ENCODE peak calls at places on chromosomes 1 and 21, in ten cellular contexts. One of them, this sample, is unnamed.

GRCh38 chr1:111989531-111990025 is at the start of gene KCND3:
- DNase-seq in RWPE1: peak; percentile 14
- DNase-seq in sigmoid colon: no peak
- DNase-seq in cardiac muscle cell: peak; percentile 40
- DNase-seq in esophagus squamous epithelium: no peak
- DNase-seq in mammary epithelial cell: peak; percentile 18
- DNase-seq in heart left ventricle: peak; percentile 67
- DNase-seq in hepatocyte: peak; percentile 58
- DNase-seq in adrenal gland: peak; percentile 17
- DNase-seq in CD8-positive, alpha-beta T cell: no peak
- DNase-seq in this sample: no peak

GRCh38 chr1:113905435-113905861 is 322 bp downstream of the DCLRE1B start:
- DNase-seq in RWPE1: peak; percentile 30
- DNase-seq in sigmoid colon: peak; percentile 77
- DNase-seq in cardiac muscle cell: no peak
- DNase-seq in esophagus squamous epithelium: no peak
- DNase-seq in mammary epithelial cell: peak; percentile 26
- DNase-seq in heart left ventricle: peak; percentile 62
- DNase-seq in hepatocyte: peak; percentile 34
- DNase-seq in adrenal gland: no peak
- DNase-seq in CD8-positive, alpha-beta T cell: no peak
- DNase-seq in this sample: no peak

GRCh38 chr1:41241748-41242644 is at the start of gene SCMH1:
- DNase-seq in RWPE1: peak; percentile 57
- DNase-seq in sigmoid colon: peak; percentile 72
- DNase-seq in cardiac muscle cell: peak; percentile 60
- DNase-seq in esophagus squamous epithelium: no peak
- DNase-seq in mammary epithelial cell: peak; percentile 25
- DNase-seq in heart left ventricle: peak; percentile 79
- DNase-seq in hepatocyte: peak; percentile 84
- DNase-seq in adrenal gland: peak; percentile 46
- DNase-seq in CD8-positive, alpha-beta T cell: peak; percentile 77
- DNase-seq in this sample: no peak

GRCh38 chr1:3910769-3911520 is 10.9 kb upstream of the C1orf174 start:
- DNase-seq in RWPE1: peak; percentile 80
- DNase-seq in sigmoid colon: no peak
- DNase-seq in cardiac muscle cell: peak; percentile 58
- DNase-seq in esophagus squamous epithelium: no peak
- DNase-seq in mammary epithelial cell: peak; percentile 52
- DNase-seq in heart left ventricle: peak; percentile 83
- DNase-seq in hepatocyte: peak; percentile 92
- DNase-seq in adrenal gland: peak; percentile 59
- DNase-seq in CD8-positive, alpha-beta T cell: peak; percentile 85
- DNase-seq in this sample: peak; percentile 34

GRCh38 chr1:92965003-92965402 is 3.7 kb upstream of the DIPK1A start:
- DNase-seq in RWPE1: no peak
- DNase-seq in sigmoid colon: no peak
- DNase-seq in cardiac muscle cell: no peak
- DNase-seq in esophagus squamous epithelium: no peak
- DNase-seq in mammary epithelial cell: no peak
- DNase-seq in heart left ventricle: no peak
- DNase-seq in hepatocyte: no peak
- DNase-seq in adrenal gland: no peak
- DNase-seq in CD8-positive, alpha-beta T cell: peak; percentile 74
- DNase-seq in this sample: no peak

GRCh38 chr1:206924549-206925115 is 2.9 kb upstream of the FCMR start:
- DNase-seq in RWPE1: no peak
- DNase-seq in sigmoid colon: no peak
- DNase-seq in cardiac muscle cell: no peak
- DNase-seq in esophagus squamous epithelium: no peak
- DNase-seq in mammary epithelial cell: no peak
- DNase-seq in heart left ventricle: no peak
- DNase-seq in hepatocyte: no peak
- DNase-seq in adrenal gland: no peak
- DNase-seq in CD8-positive, alpha-beta T cell: no peak
- DNase-seq in this sample: no peak

GRCh38 chr1:202135221-202135721 is 9.3 kb downstream of the ARL8A start:
- DNase-seq in RWPE1: peak; percentile 94
- DNase-seq in sigmoid colon: peak; percentile 81
- DNase-seq in cardiac muscle cell: peak; percentile 75
- DNase-seq in esophagus squamous epithelium: no peak
- DNase-seq in mammary epithelial cell: peak; percentile 39
- DNase-seq in heart left ventricle: no peak
- DNase-seq in hepatocyte: peak; percentile 84
- DNase-seq in adrenal gland: peak; percentile 59
- DNase-seq in CD8-positive, alpha-beta T cell: peak; percentile 71
- DNase-seq in this sample: peak; percentile 56

GRCh38 chr21:46299167-46299566 is 13.0 kb downstream of the YBEY start:
- DNase-seq in RWPE1: no peak
- DNase-seq in sigmoid colon: no peak
- DNase-seq in cardiac muscle cell: no peak
- DNase-seq in esophagus squamous epithelium: no peak
- DNase-seq in mammary epithelial cell: no peak
- DNase-seq in heart left ventricle: no peak
- DNase-seq in hepatocyte: no peak
- DNase-seq in adrenal gland: no peak
- DNase-seq in CD8-positive, alpha-beta T cell: no peak
- DNase-seq in this sample: no peak

GRCh38 chr1:21935891-21936365 is 1.2 kb downstream of the HSPG2 start:
- DNase-seq in RWPE1: no peak
- DNase-seq in sigmoid colon: peak; percentile 72
- DNase-seq in cardiac muscle cell: no peak
- DNase-seq in esophagus squamous epithelium: no peak
- DNase-seq in mammary epithelial cell: peak; percentile 76
- DNase-seq in heart left ventricle: no peak
- DNase-seq in hepatocyte: peak; percentile 81
- DNase-seq in adrenal gland: peak; percentile 41
- DNase-seq in CD8-positive, alpha-beta T cell: no peak
- DNase-seq in this sample: no peak

GRCh38 chr1:21937034-21937371 is at the start of gene HSPG2:
- DNase-seq in RWPE1: no peak
- DNase-seq in sigmoid colon: no peak
- DNase-seq in cardiac muscle cell: no peak
- DNase-seq in esophagus squamous epithelium: no peak
- DNase-seq in mammary epithelial cell: no peak
- DNase-seq in heart left ventricle: no peak
- DNase-seq in hepatocyte: no peak
- DNase-seq in adrenal gland: no peak
- DNase-seq in CD8-positive, alpha-beta T cell: no peak
- DNase-seq in this sample: no peak

GRCh38 chr1:21935393-21935804 is 1.7 kb downstream of the HSPG2 start:
- DNase-seq in RWPE1: no peak
- DNase-seq in sigmoid colon: no peak
- DNase-seq in cardiac muscle cell: no peak
- DNase-seq in esophagus squamous epithelium: no peak
- DNase-seq in mammary epithelial cell: peak; percentile 25
- DNase-seq in heart left ventricle: no peak
- DNase-seq in hepatocyte: no peak
- DNase-seq in adrenal gland: no peak
- DNase-seq in CD8-positive, alpha-beta T cell: no peak
- DNase-seq in this sample: no peak

GRCh38 chr1:21937372-21938121 is 437 bp upstream of the HSPG2 start:
- DNase-seq in RWPE1: peak; percentile 74
- DNase-seq in sigmoid colon: peak; percentile 94
- DNase-seq in cardiac muscle cell: peak; percentile 92
- DNase-seq in esophagus squamous epithelium: no peak
- DNase-seq in mammary epithelial cell: peak; percentile 79
- DNase-seq in heart left ventricle: peak; percentile 94
- DNase-seq in hepatocyte: peak; percentile 96
- DNase-seq in adrenal gland: peak; percentile 79
- DNase-seq in CD8-positive, alpha-beta T cell: peak; percentile 80
- DNase-seq in this sample: peak; percentile 74

DNA sequence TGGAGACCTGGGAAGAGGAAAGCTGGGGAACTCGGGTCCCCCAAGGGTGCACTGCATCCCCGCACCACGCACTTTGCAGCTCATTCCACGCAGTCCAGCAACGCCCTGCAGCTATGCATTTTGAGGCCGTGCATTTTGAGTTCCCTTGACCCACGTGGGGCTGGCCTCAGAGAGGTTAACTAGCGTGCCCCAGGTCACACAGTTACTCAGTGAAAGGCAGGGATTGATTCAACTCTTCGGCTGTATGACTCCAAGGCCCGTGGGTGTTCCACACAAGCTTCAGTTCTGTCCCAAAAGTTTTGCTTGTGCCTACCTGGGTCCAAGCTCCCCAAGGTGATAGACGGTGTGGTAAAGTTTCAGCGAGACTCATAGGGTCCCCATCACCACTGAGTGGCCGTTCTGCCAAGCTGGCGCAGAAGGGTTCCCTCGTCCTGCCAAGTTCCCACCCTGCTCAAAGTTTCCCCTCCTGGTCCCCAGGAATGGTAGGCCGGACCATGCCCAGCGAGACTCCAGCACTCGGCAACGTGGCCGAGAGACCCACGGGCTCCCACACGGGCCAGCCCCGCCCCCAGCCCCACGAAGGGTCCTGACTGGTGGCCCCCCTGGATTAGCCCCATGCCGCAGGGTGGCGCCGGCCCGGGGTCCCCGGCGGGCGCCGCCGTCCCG is 611 bp downstream of the HSPG2 start:
- DNase-seq in RWPE1: no peak
- DNase-seq in sigmoid colon: peak; percentile 73
- DNase-seq in cardiac muscle cell: no peak
- DNase-seq in esophagus squamous epithelium: no peak
- DNase-seq in mammary epithelial cell: peak; percentile 35
- DNase-seq in heart left ventricle: no peak
- DNase-seq in hepatocyte: no peak
- DNase-seq in adrenal gland: no peak
- DNase-seq in CD8-positive, alpha-beta T cell: no peak
- DNase-seq in this sample: peak; percentile 8
- H3K27ac ChIP-seq in RWPE1: peak overlapping the region; percentile 96
- H3K27ac ChIP-seq in sigmoid colon: peak overlapping the region; percentile 99
- H3K27ac ChIP-seq in cardiac muscle cell: peak overlapping the region; percentile 58
- H3K27ac ChIP-seq in esophagus squamous epithelium: peak overlapping the region; percentile 97
- H3K27ac ChIP-seq in mammary epithelial cell: peak overlapping the region; percentile 51
- H3K27ac ChIP-seq in heart left ventricle: peak overlapping the region; percentile 93
- H3K27ac ChIP-seq in hepatocyte: peak overlapping the region; percentile 98
- H3K27ac ChIP-seq in adrenal gland: peak overlapping the region; percentile 98
- H3K27ac ChIP-seq in CD8-positive, alpha-beta T cell: no peak overlapping the region
- H3K27ac ChIP-seq in this sample: peak overlapping the region; percentile 58

DNA sequence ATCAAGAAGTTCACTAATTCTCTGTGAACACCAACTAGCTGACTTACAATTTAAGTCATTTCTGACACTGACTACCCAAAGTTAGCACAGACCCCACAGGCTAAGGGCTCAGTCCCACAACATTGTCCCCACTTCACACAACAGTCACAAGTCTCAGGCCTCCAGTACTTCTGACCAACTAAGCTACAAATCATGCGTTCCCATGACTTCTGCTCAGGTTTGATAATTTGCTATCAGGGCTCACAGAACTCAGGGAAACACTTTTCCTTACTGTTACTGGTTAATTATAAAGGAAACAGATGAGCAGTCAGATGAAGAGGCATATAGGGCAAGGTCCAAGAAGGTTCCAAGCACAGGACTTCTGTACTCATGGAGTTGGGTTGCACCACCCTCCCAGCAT is 151.1 kb upstream of the TNR start:
- DNase-seq in RWPE1: no peak
- DNase-seq in sigmoid colon: no peak
- DNase-seq in cardiac muscle cell: no peak
- DNase-seq in esophagus squamous epithelium: no peak
- DNase-seq in mammary epithelial cell: no peak
- DNase-seq in heart left ventricle: no peak
- DNase-seq in hepatocyte: no peak
- DNase-seq in adrenal gland: no peak
- DNase-seq in CD8-positive, alpha-beta T cell: no peak
- DNase-seq in this sample: no peak
- H3K27ac ChIP-seq in RWPE1: no peak overlapping the region
- H3K27ac ChIP-seq in sigmoid colon: no peak overlapping the region
- H3K27ac ChIP-seq in cardiac muscle cell: no peak overlapping the region
- H3K27ac ChIP-seq in esophagus squamous epithelium: no peak overlapping the region
- H3K27ac ChIP-seq in mammary epithelial cell: no peak overlapping the region
- H3K27ac ChIP-seq in heart left ventricle: no peak overlapping the region
- H3K27ac ChIP-seq in hepatocyte: peak overlapping the region; percentile 47
- H3K27ac ChIP-seq in adrenal gland: no peak overlapping the region
- H3K27ac ChIP-seq in CD8-positive, alpha-beta T cell: no peak overlapping the region
- H3K27ac ChIP-seq in this sample: no peak overlapping the region

GRCh38 chr1:232144696-232145230 is 485.2 kb downstream of the SIPA1L2 start:
- DNase-seq in RWPE1: no peak
- DNase-seq in sigmoid colon: no peak
- DNase-seq in cardiac muscle cell: no peak
- DNase-seq in esophagus squamous epithelium: no peak
- DNase-seq in mammary epithelial cell: no peak
- DNase-seq in heart left ventricle: no peak
- DNase-seq in hepatocyte: no peak
- DNase-seq in adrenal gland: no peak
- DNase-seq in CD8-positive, alpha-beta T cell: no peak
- DNase-seq in this sample: no peak

GRCh38 chr1:232145768-232146167 is 484.2 kb downstream of the SIPA1L2 start:
- DNase-seq in RWPE1: no peak
- DNase-seq in sigmoid colon: no peak
- DNase-seq in cardiac muscle cell: no peak
- DNase-seq in esophagus squamous epithelium: no peak
- DNase-seq in mammary epithelial cell: no peak
- DNase-seq in heart left ventricle: no peak
- DNase-seq in hepatocyte: no peak
- DNase-seq in adrenal gland: no peak
- DNase-seq in CD8-positive, alpha-beta T cell: no peak
- DNase-seq in this sample: no peak

GRCh38 chr1:232140419-232141166 is 489.3 kb downstream of the SIPA1L2 start:
- DNase-seq in RWPE1: no peak
- DNase-seq in sigmoid colon: no peak
- DNase-seq in cardiac muscle cell: no peak
- DNase-seq in esophagus squamous epithelium: no peak
- DNase-seq in mammary epithelial cell: no peak
- DNase-seq in heart left ventricle: no peak
- DNase-seq in hepatocyte: no peak
- DNase-seq in adrenal gland: no peak
- DNase-seq in CD8-positive, alpha-beta T cell: no peak
- DNase-seq in this sample: no peak

GRCh38 chr1:232143315-232143886 is 486.5 kb downstream of the SIPA1L2 start:
- DNase-seq in RWPE1: no peak
- DNase-seq in sigmoid colon: no peak
- DNase-seq in cardiac muscle cell: no peak
- DNase-seq in esophagus squamous epithelium: no peak
- DNase-seq in mammary epithelial cell: no peak
- DNase-seq in heart left ventricle: no peak
- DNase-seq in hepatocyte: no peak
- DNase-seq in adrenal gland: no peak
- DNase-seq in CD8-positive, alpha-beta T cell: no peak
- DNase-seq in this sample: no peak

DNA sequence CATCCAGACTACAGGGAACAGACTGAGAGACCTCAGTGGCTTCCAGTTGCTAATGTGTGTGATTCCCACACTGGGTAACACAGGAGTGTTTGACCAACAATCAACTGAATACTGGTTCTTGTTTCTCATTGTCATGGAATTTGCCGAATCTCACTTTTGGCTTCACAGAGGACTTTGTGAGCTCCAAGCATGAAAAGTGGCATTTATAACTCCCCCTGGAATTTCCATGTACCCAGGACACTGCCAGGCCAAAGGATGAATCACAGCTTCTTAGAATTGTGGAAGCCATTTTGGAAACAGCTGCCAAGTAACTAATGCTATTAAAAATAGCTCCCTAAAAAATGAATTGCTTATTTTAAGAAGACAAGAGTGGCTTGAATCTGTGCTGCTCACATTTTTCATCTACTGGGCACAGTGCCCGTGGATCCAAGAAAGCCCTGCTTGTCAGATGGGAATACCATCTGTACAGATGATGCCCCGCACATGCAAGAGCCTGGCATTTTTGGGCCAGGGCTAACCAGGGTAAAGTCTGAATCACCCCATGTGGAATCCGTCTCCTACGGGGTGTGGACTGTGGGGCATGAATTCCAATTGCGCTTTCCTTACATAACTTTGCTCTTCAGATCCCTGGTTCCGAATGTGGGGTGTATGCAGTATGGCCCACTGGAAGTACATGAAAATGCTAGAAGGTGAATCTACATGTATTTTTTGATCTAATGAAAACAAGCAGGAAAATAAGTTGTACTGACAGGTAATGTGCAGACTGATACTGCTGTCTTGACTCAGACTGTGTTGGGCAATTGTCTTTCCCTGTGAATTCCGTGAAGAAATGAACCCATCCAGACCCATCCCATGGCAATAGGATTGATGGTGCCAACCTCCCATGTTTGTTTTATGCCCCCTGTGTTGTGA is 487.3 kb downstream of the SIPA1L2 start:
- DNase-seq in RWPE1: peak; percentile 74
- DNase-seq in sigmoid colon: peak; percentile 92
- DNase-seq in cardiac muscle cell: peak; percentile 71
- DNase-seq in esophagus squamous epithelium: no peak
- DNase-seq in mammary epithelial cell: peak; percentile 94
- DNase-seq in heart left ventricle: no peak
- DNase-seq in hepatocyte: no peak
- DNase-seq in adrenal gland: peak; percentile 78
- DNase-seq in CD8-positive, alpha-beta T cell: no peak
- DNase-seq in this sample: no peak
- H3K27ac ChIP-seq in RWPE1: peak overlapping the region; percentile 92
- H3K27ac ChIP-seq in sigmoid colon: peak overlapping the region; percentile 72
- H3K27ac ChIP-seq in cardiac muscle cell: peak overlapping the region; percentile 42
- H3K27ac ChIP-seq in esophagus squamous epithelium: peak overlapping the region; percentile 68
- H3K27ac ChIP-seq in mammary epithelial cell: peak overlapping the region; percentile 88
- H3K27ac ChIP-seq in heart left ventricle: peak overlapping the region; percentile 50
- H3K27ac ChIP-seq in hepatocyte: peak overlapping the region; percentile 19
- H3K27ac ChIP-seq in adrenal gland: peak overlapping the region; percentile 55
- H3K27ac ChIP-seq in CD8-positive, alpha-beta T cell: no peak overlapping the region
- H3K27ac ChIP-seq in this sample: no peak overlapping the region

DNA sequence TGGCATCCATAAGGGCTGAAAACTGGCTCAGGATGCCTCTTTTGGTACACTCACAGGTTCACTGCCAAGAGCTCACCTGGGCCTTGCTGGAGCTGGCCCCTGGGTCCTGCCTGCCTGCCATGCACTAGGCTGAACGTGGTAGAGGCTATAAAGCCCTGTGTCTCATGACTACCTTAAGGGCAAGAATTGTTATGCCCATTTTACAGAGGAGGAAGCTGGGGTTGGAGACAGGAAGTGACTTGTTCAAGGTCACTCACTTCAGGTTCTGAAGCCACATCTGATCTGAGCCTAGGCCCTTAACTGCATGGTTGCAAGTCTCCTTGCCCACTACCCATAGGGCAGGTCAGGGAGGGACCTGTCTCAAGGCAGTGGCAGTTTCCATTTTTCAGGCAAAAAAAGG is 7.9 kb downstream of the STK40 start:
- DNase-seq in RWPE1: no peak
- DNase-seq in sigmoid colon: no peak
- DNase-seq in cardiac muscle cell: no peak
- DNase-seq in esophagus squamous epithelium: no peak
- DNase-seq in mammary epithelial cell: no peak
- DNase-seq in heart left ventricle: no peak
- DNase-seq in hepatocyte: no peak
- DNase-seq in adrenal gland: no peak
- DNase-seq in CD8-positive, alpha-beta T cell: no peak
- DNase-seq in this sample: no peak
- H3K27ac ChIP-seq in RWPE1: peak overlapping the region; percentile 50
- H3K27ac ChIP-seq in sigmoid colon: peak overlapping the region; percentile 13
- H3K27ac ChIP-seq in cardiac muscle cell: no peak overlapping the region
- H3K27ac ChIP-seq in esophagus squamous epithelium: peak overlapping the region; percentile 35
- H3K27ac ChIP-seq in mammary epithelial cell: no peak overlapping the region
- H3K27ac ChIP-seq in heart left ventricle: no peak overlapping the region
- H3K27ac ChIP-seq in hepatocyte: no peak overlapping the region
- H3K27ac ChIP-seq in adrenal gland: peak overlapping the region; percentile 24
- H3K27ac ChIP-seq in CD8-positive, alpha-beta T cell: no peak overlapping the region
- H3K27ac ChIP-seq in this sample: no peak overlapping the region